ENCODE peak calls at places on chromosome 21, in eight cellular contexts. Q is heart left ventricle, X is fibroblast of villous mesenchyme, M is stomach, Y is BJ, W is body of pancreas, E is omental fat pad, C is fibroblast of mammary gland. B is an unnamed sample.

GRCh38 chr21:34598931-34599400 is 15.9 kb downstream of the RCAN1 start:
- DNase-seq in Q (no peak), X (peak), M (no peak), Y (no peak), W (no peak), E (no peak), C (peak), B (peak)

GRCh38 chr21:16855164-16855667 is 657.6 kb upstream of the CXADR start:
- DNase-seq in Q (no peak), X (no peak), M (no peak), Y (no peak), W (no peak), E (no peak), C (no peak), B (no peak)

GRCh38 chr21:24375201-24375600 is 1232.1 kb downstream of the MRPL39 start:
- DNase-seq in Q (no peak), X (no peak), M (no peak), Y (no peak), W (no peak), E (no peak), C (no peak), B (no peak)

GRCh38 chr21:19908386-19908785 is 1089.8 kb upstream of the NCAM2 start:
- DNase-seq in Q (no peak), X (no peak), M (no peak), Y (no peak), W (no peak), E (no peak), C (no peak), B (no peak)

GRCh38 chr21:46431884-46432488 is 26.7 kb upstream of the DIP2A start:
- DNase-seq in Q (no peak), X (no peak), M (no peak), Y (no peak), W (no peak), E (no peak), C (no peak), B (no peak)

GRCh38 chr21:30480145-30480544 is at the start of gene KRTAP19-1:
- DNase-seq in Q (no peak), X (no peak), M (no peak), Y (no peak), W (no peak), E (no peak), C (no peak), B (no peak)

GRCh38 chr21:46607605-46608004 is 2.7 kb upstream of the S100B start:
- DNase-seq in Q (no peak), X (no peak), M (no peak), Y (no peak), W (no peak), E (no peak), C (no peak), B (no peak)

GRCh38 chr21:38293113-38293512 is 36.3 kb downstream of the KCNJ15 start:
- DNase-seq in Q (no peak), X (no peak), M (no peak), Y (no peak), W (no peak), E (no peak), C (no peak), B (no peak)

GRCh38 chr21:41187537-41188025 is 19.6 kb downstream of the BACE2 start:
- DNase-seq in Q (no peak), X (no peak), M (no peak), Y (no peak), W (no peak), E (no peak), C (no peak), B (no peak)

GRCh38 chr21:36207577-36208320 is 51.1 kb downstream of the DOP1B start:
- DNase-seq in Q (no peak), X (peak), M (no peak), Y (no peak), W (no peak), E (no peak), C (peak), B (no peak)

GRCh38 chr21:38965910-38966504 is 160.3 kb downstream of the ETS2 start:
- DNase-seq in Q (no peak), X (peak), M (peak), Y (no peak), W (peak), E (peak), C (no peak), B (peak)

GRCh38 chr21:46154155-46154954 is 1.0 kb downstream of the FTCD start:
- DNase-seq in Q (no peak), X (no peak), M (peak), Y (no peak), W (peak), E (peak), C (no peak), B (no peak)

GRCh38 chr21:17003221-17003620 is 509.6 kb upstream of the CXADR start:
- DNase-seq in Q (no peak), X (peak), M (no peak), Y (peak), W (no peak), E (no peak), C (peak), B (no peak)

GRCh38 chr21:45850181-45850580 is 131.4 kb upstream of the COL6A1 start:
- DNase-seq in Q (no peak), X (no peak), M (peak), Y (no peak), W (no peak), E (no peak), C (no peak), B (no peak)

GRCh38 chr21:36165356-36165755 is 8.7 kb downstream of the DOP1B start:
- DNase-seq in Q (no peak), X (no peak), M (no peak), Y (no peak), W (no peak), E (no peak), C (no peak), B (no peak)

GRCh38 chr21:36169465-36170128 is 13.0 kb downstream of the DOP1B start:
- DNase-seq in Q (peak), X (no peak), M (no peak), Y (no peak), W (no peak), E (no peak), C (no peak), B (no peak)

GRCh38 chr21:16838330-16838729 is 674.5 kb upstream of the CXADR start:
- DNase-seq in Q (no peak), X (no peak), M (no peak), Y (no peak), W (no peak), E (no peak), C (peak), B (no peak)

GRCh38 chr21:45972716-45973474 is 8.7 kb upstream of the COL6A1 start:
- DNase-seq in Q (peak), X (peak), M (no peak), Y (no peak), W (peak), E (no peak), C (peak), B (no peak)

GRCh38 chr21:40516336-40516735 is 330.6 kb downstream of the DSCAM start:
- DNase-seq in Q (peak), X (no peak), M (no peak), Y (no peak), W (no peak), E (no peak), C (no peak), B (no peak)

GRCh38 chr21:25577765-25578069 is 29.6 kb downstream of the MRPL39 start:
- DNase-seq in Q (no peak), X (no peak), M (no peak), Y (no peak), W (no peak), E (no peak), C (no peak), B (no peak)

GRCh38 chr21:25572895-25573310 is 34.4 kb downstream of the MRPL39 start:
- DNase-seq in Q (no peak), X (no peak), M (no peak), Y (no peak), W (no peak), E (no peak), C (no peak), B (no peak)

GRCh38 chr21:25571726-25572121 is 35.6 kb downstream of the MRPL39 start:
- DNase-seq in Q (no peak), X (no peak), M (no peak), Y (no peak), W (no peak), E (no peak), C (no peak), B (no peak)

GRCh38 chr21:25569711-25570110 is 37.6 kb downstream of the MRPL39 start:
- DNase-seq in Q (no peak), X (no peak), M (no peak), Y (no peak), W (no peak), E (no peak), C (no peak), B (no peak)

GRCh38 chr21:25573409-25574206 is 33.7 kb downstream of the MRPL39 start:
- DNase-seq in Q (no peak), X (peak), M (no peak), Y (peak), W (no peak), E (no peak), C (peak), B (peak)
- TF ChIP-seq CTCF in Q (no peak), X (no peak), M (no peak), Y (no peak), W (no peak), E (no peak), C (no peak), B (no peak)

DNA sequence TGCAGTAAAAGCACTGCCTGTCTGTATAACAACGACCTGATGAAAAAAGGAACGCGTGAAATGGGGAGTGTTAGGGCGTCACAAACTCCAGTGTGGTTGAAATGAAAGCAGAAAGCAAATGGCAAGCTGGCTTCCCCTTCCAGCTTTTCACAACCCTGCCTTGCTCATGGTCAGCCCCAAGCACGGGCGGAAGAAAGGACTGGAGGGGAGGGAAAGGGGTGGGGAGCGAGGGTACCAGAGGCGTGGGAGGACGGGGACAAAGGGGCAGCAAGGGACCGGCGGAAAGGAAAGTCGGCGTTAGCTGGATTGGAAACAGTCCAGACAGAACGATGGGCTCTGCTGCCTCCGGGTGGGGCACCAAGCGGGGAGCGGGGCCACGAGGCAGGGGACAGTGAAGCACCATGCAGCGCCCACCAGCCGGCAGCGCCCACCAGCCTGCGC is 9.6 kb downstream of the VPS26C start:
- DNase-seq in Q (no peak), X (peak), M (no peak), Y (no peak), W (no peak), E (no peak), C (peak), B (peak)
- TF ChIP-seq CTCF in Q (no peak), X (no peak), M (no peak), Y (no peak), W (no peak), E (no peak), C (no peak), B (no peak)

DNA sequence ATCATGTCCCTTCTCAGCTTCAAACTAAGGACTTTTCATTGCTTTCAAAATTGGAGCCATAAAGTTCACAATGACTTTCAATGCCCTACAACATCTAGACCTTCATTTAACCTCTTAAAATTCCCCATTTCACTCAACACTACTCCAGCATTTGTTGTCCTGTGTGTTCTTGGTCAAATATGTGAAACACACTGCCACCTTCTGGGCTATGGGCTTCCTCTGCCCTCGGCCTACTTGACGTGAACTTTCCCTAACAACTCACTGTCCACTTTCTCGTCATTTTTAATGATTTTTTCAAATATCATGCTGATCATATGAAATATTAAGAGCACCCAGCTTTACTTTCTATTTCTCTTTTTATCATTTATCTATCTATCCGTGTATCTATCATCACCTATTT is 2018.4 kb downstream of the NCAM2 start:
- DNase-seq in Q (no peak), X (no peak), M (no peak), Y (no peak), W (no peak), E (no peak), C (no peak), B (peak)
- TF ChIP-seq CTCF in Q (no peak), X (no peak), M (no peak), Y (no peak), W (no peak), E (no peak), C (no peak), B (peak)

GRCh38 chr21:15718709-15719108 is 11.1 kb upstream of the USP25 start:
- DNase-seq in Q (no peak), X (peak), M (no peak), Y (no peak), W (no peak), E (no peak), C (no peak), B (no peak)

GRCh38 chr21:15725949-15726348 is 3.8 kb upstream of the USP25 start:
- DNase-seq in Q (no peak), X (no peak), M (no peak), Y (no peak), W (no peak), E (no peak), C (no peak), B (no peak)

GRCh38 chr21:15728046-15728445 is 1.7 kb upstream of the USP25 start:
- DNase-seq in Q (no peak), X (no peak), M (no peak), Y (no peak), W (no peak), E (no peak), C (no peak), B (no peak)

DNA sequence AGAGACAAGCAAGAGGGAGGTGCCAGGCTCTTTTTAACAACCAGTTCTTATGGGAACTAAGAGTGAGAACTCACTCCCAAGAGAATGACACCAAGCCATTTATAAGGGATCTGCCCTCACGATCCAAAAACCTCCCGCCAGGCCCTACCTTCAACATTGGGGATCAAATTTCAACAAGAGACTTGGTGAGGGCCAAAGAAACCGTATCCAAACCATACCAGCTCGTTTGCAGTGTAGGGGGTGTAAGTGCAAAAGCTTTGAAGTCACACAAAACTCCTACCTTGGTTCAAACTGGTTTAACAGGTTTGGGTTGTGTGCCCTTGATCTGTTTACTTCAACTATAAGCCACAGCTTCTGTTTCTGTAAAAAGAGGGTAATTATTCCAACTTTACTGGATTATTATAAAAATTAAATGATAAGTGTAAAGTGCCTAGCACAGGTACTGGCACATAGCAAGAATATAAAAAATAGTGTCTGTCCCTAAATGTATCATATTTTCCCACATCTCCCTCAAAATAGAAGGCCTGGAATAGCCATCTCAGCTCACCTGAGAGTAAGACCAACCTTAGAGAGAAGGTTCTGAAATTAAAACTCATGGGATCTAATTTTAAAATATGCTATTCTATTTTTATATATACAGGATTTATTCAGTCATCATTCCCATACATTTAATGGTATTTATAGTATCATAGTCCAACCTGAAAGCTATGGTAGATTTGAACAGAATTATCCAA is 7.0 kb upstream of the USP25 start:
- DNase-seq in Q (no peak), X (no peak), M (peak), Y (no peak), W (peak), E (no peak), C (no peak), B (no peak)
- TF ChIP-seq CTCF in Q (no peak), X (no peak), M (no peak), Y (no peak), W (no peak), E (no peak), C (no peak), B (no peak)

GRCh38 chr21:28396421-28396820 is 596.3 kb downstream of the LTN1 start:
- DNase-seq in Q (no peak), X (no peak), M (no peak), Y (no peak), W (no peak), E (no peak), C (no peak), B (no peak)
- TF ChIP-seq CTCF in Q (no peak), X (no peak), M (no peak), Y (no peak), W (no peak), E (no peak), C (no peak), B (no peak)

DNA sequence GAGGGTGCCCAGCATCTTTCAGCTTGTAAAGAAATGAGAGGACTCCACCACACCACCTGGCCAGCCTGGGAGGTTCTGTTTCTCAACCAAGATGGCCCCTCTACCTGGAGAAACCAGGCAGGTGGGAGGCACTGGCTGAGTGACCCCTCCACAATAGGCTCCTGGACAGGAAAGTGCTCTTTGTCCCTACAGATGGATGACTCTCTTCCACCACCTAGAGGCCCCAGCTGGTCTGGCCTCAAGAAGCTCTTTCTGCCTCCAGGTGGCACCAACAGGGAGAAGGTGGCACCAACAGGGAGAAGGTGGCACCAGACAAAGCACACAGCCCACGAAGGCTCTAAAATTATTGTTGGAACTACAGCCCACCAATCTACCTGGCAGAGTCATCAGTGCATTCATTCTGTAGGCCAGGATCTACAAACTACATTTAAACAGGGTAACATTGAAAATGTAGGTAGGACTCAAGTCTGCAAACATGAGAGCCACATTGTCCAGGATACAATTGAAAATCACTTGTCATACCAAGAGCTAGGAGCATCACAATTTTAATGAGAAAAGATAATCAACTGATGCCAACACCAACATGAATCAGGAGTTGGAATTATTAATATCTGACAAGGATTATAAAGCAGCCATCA is 14.4 kb downstream of the TMPRSS3 start:
- DNase-seq in Q (no peak), X (peak), M (peak), Y (no peak), W (peak), E (no peak), C (peak), B (peak)
- TF ChIP-seq CTCF in Q (peak), X (peak), M (peak), Y (peak), W (peak), E (no peak), C (peak), B (peak)

DNA sequence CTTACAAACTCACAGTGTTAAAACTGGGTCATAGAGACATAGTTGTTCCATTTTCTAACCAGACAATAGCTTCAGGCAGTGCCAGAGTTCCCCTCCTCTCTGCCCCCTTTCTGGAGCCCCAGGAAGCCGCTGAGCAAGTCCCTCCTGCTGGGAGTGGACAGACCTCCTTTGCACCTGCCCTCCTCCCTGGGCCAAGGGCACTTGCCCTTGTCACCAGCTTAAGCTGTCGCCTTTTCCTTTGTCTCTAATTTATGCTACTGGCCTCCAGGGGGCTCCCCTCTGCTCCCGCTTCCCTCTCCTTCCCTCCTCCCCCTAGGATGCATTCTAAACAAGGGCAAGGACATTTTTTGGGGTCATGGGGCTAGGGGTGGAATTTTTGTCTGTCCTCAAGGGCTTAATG is 182.4 kb downstream of the MIS18A start:
- DNase-seq in Q (no peak), X (no peak), M (no peak), Y (no peak), W (no peak), E (no peak), C (peak), B (peak)
- TF ChIP-seq CTCF in Q (peak), X (peak), M (no peak), Y (peak), W (no peak), E (no peak), C (peak), B (peak)

DNA sequence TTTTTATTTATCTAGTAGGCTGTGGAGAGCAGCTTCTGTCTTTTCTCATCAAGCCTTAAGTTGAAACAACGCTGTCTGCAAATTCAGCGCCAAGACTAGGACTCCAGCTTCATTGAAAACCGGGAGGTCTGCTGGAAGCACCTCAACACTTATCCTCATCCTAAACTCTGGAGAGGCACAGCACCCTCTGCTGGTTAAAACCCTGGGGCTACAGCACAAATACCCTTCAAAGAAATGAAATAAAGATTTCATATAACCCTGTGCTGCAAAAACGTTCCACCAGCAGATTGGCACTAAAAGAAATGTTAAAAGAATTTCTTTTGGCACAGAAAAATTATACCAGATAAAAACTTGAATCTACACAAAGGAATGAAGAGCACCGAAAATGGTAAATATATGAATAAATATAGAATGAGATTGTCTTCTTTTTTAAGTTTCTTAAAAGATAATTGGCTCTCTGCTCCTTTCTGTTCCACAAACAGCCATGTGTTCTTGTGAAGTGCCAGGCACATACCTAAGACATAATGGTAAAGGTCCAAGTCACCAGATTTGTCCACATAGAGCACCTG is 227.7 kb upstream of the SAMSN1 start:
- DNase-seq in Q (peak), X (peak), M (peak), Y (no peak), W (peak), E (peak), C (peak), B (peak)
- TF ChIP-seq CTCF in Q (peak), X (peak), M (peak), Y (peak), W (peak), E (no peak), C (peak), B (peak)

GRCh38 chr21:44626262-44626661 is 631 bp upstream of the KRTAP10-9 start:
- DNase-seq in Q (no peak), X (no peak), M (no peak), Y (no peak), W (no peak), E (no peak), C (no peak), B (no peak)

GRCh38 chr21:44625756-44626155 is 1.1 kb upstream of the KRTAP10-9 start:
- DNase-seq in Q (no peak), X (no peak), M (no peak), Y (no peak), W (no peak), E (no peak), C (no peak), B (no peak)

GRCh38 chr21:44626673-44627143 is at the start of gene KRTAP10-9:
- DNase-seq in Q (no peak), X (no peak), M (no peak), Y (no peak), W (no peak), E (no peak), C (no peak), B (no peak)

GRCh38 chr21:44630440-44630839 is 3.5 kb downstream of the KRTAP10-9 start:
- DNase-seq in Q (no peak), X (no peak), M (no peak), Y (no peak), W (no peak), E (no peak), C (no peak), B (no peak)

GRCh38 chr21:44628707-44629391 is 2.0 kb downstream of the KRTAP10-9 start:
- DNase-seq in Q (no peak), X (no peak), M (no peak), Y (no peak), W (no peak), E (no peak), C (no peak), B (no peak)
- TF ChIP-seq CTCF in Q (no peak), X (no peak), M (no peak), Y (no peak), W (no peak), E (no peak), C (no peak), B (no peak)